ENCODE peak calls at places on chromosomes 11 and 22, in nine cellular contexts. T is CD8-positive, alpha-beta T cell; K is cardiac fibroblast; A is transverse colon; Q is heart right ventricle; Z is chondrocyte; P is GM12865; R is cardiac muscle cell; B is PC-9. F is an unnamed sample.

GRCh38 chr22:20052309-20053250 is 27.5 kb upstream of the DGCR8 start:
- DNase-seq in B (no peak), Q (no peak), Z (no peak), P (no peak), R (no peak), A (peak; percentile 83), K (no peak), T (no peak), F (no peak)

GRCh38 chr22:48945621-48946458 is 881.8 kb downstream of the BRD1 start:
- DNase-seq in A (peak; percentile 3), K (no peak), R (no peak), T (no peak), P (no peak), Q (no peak), Z (peak; percentile 75), B (no peak), F (no peak)

GRCh38 chr11:64379817-64380709 is 21.1 kb downstream of the RPS6KA4 start:
- DNase-seq in P (no peak), T (no peak), Q (no peak), B (no peak), K (no peak), Z (no peak), R (peak; percentile 47), A (no peak), F (no peak)

GRCh38 chr22:31344369-31345330 is 1.5 kb downstream of the PATZ1 start:
- DNase-seq in P (peak; percentile 39), T (no peak), K (peak; percentile 40), R (peak; percentile 5), Z (no peak), A (peak; percentile 64), Q (peak; percentile 19), B (no peak), F (peak; percentile 35)

GRCh38 chr22:26656896-26657851 is at the start of gene MIAT:
- DNase-seq in Z (no peak), P (peak; percentile 63), T (peak; percentile 48), K (peak; percentile 23), R (no peak), Q (no peak), A (peak; percentile 64), B (no peak), F (peak; percentile 86)

GRCh38 chr11:131982154-131982553 is 611.7 kb downstream of the NTM start:
- DNase-seq in T (no peak), K (no peak), Z (no peak), B (no peak), P (no peak), A (no peak), Q (no peak), R (no peak), F (no peak)

GRCh38 chr11:74720596-74721478 is 10.4 kb downstream of the CHRDL2 start:
- DNase-seq in T (no peak), K (peak; percentile 29), A (peak; percentile 72), R (no peak), P (no peak), Z (no peak), Q (peak; percentile 58), B (no peak), F (no peak)

GRCh38 chr11:75279273-75279672 is 38.7 kb downstream of the TPBGL start:
- DNase-seq in Z (no peak), K (no peak), Q (no peak), R (peak; percentile 30), T (no peak), B (no peak), A (no peak), P (no peak), F (no peak)

DNA sequence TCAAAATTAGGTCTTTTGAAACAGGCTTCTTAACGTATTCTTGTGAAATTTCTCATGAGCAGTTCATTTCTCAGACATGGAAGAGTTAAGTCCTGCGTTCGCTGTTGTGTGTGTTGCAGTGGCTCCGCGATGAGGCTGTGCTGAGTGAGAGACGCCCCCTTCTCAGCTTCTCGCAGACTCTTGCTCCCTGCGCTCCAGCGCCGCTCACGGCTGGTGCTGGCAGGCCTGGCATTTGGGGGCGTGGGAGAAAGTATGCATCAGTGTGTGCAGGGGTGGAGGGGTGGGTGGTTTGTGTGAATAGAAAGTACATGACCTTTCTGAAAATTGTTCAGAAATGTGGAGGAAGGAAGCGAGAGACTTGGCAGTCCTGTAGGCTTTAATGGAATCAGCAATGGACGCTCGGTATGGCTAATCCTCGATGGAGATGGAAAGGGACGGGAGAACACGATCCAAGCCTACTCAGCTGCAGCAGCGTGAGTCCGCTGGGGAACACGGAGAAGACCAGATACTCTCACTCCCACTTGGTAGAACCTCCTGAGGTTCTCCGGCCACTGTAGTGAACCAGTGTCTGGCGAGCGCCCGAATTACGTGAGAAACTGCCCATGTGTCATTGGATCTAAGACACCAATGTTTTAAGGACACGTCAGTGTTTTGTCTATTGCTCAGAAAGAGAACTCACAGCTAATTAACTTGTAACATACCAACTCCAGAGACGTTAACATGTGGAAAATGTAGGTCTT is 5.9 kb downstream of the TAB1 start:
- DNase-seq in Z (peak; percentile 68), B (no peak), A (no peak), P (no peak), T (no peak), Q (no peak), K (peak; percentile 69), R (peak; percentile 19), F (no peak)
- TF ChIP-seq CTCF in Z (no peak), B (no peak), A (no peak), P (no peak), T (no peak), Q (no peak), K (peak; percentile 37), R (peak; percentile 34), F (no peak)

GRCh38 chr11:2930705-2931415 is 1.6 kb upstream of the PHLDA2 start:
- DNase-seq in T (no peak), R (peak; percentile 72), P (peak; percentile 76), A (peak; percentile 93), Q (peak; percentile 44), K (peak; percentile 51), B (peak; percentile 72), Z (peak; percentile 94), F (peak; percentile 85)

GRCh38 chr11:2931416-2931746 is 2.2 kb upstream of the PHLDA2 start:
- DNase-seq in A (no peak), Z (no peak), B (no peak), K (no peak), T (no peak), R (no peak), P (no peak), Q (no peak), F (no peak)

GRCh38 chr11:2928605-2929510 is at the start of gene PHLDA2:
- DNase-seq in A (peak; percentile 73), T (peak; percentile 22), Z (peak; percentile 81), Q (peak; percentile 39), P (peak; percentile 54), B (no peak), R (peak; percentile 52), K (peak; percentile 82), F (peak; percentile 75)

GRCh38 chr11:2929511-2929879 is 275 bp upstream of the PHLDA2 start:
- DNase-seq in Z (peak; percentile 90), R (no peak), T (no peak), B (peak; percentile 61), K (peak; percentile 76), P (peak; percentile 32), A (peak; percentile 88), Q (no peak), F (peak; percentile 80)

DNA sequence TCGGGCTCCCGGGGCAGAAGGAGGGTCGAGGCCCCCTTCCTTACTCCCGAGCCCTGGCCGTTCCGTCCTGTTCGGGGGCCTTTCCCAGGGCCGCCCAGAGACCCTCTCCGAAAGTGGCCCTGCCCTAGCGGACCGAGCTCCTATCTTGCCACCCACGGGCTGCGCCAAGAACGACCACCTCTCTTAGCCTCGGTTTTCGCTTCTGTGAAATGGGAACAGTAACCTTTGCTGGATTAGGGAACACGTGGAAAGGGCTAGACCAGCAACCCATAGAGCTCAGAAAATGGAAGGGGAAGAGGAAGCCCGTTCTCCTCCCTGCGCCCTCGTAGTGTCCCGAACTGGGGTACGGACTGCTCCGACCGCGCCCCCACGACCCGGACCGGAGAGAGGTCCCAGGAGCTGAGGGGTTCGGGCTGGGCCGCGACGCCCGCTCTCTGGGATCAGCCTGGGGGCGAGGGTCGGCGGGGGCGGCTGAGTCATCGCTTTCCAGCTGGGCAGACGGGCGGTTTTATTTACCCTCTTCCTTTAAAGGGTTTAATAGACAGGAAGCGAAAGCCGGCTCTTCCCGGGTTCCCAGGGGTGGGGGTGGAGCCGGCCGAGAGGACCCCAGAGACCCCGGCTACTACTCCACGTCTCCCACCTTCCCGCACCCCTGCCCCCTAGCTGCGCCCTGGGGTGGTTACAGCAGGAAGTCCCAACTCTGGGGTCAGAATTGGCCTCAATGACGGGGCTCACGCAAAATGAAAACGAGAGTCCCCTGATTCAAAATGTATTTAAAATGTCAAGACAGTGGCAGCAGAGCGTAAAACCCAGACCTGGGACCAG is 872 bp upstream of the PHLDA2 start:
- DNase-seq in Z (peak; percentile 91), T (no peak), A (peak; percentile 79), Q (no peak), B (peak; percentile 60), R (no peak), K (peak; percentile 53), P (peak; percentile 76), F (peak; percentile 89)
- TF ChIP-seq CTCF in Z (no peak), T (peak; percentile 46), A (no peak), Q (no peak), B (no peak), R (peak; percentile 53), K (peak; percentile 55), P (peak; percentile 58), F (peak; percentile 52)

GRCh38 chr22:43092085-43092484 is 2.9 kb upstream of the TTLL1 start:
- DNase-seq in K (no peak), B (peak; percentile 34), P (no peak), R (no peak), Z (no peak), T (no peak), Q (no peak), A (no peak), F (no peak)

GRCh38 chr22:43090130-43090789 is 1.1 kb upstream of the TTLL1 start:
- DNase-seq in B (peak; percentile 80), A (peak; percentile 47), K (peak; percentile 89), T (peak; percentile 14), R (no peak), Q (peak; percentile 62), P (peak; percentile 87), Z (no peak), F (peak; percentile 87)

GRCh38 chr22:43088616-43088978 is 594 bp downstream of the TTLL1 start:
- DNase-seq in P (no peak), B (no peak), T (no peak), A (no peak), Q (no peak), Z (no peak), R (no peak), K (no peak), F (no peak)

GRCh38 chr22:43085658-43086606 is 3.3 kb downstream of the TTLL1 start:
- DNase-seq in Q (peak; percentile 29), P (peak; percentile 82), T (no peak), K (no peak), Z (no peak), B (no peak), R (peak; percentile 45), A (peak; percentile 43), F (peak; percentile 71)

GRCh38 chr22:43088979-43089717 is at the start of gene TTLL1:
- DNase-seq in A (peak; percentile 93), K (peak; percentile 85), Q (peak; percentile 88), T (peak; percentile 79), P (peak; percentile 94), R (peak; percentile 94), B (peak; percentile 85), Z (no peak), F (peak; percentile 95)
- TF ChIP-seq CTCF in A (peak; percentile 28), K (peak; percentile 11), Q (no peak), T (no peak), P (no peak), R (no peak), B (no peak), Z (peak; percentile 35), F (no peak)

DNA sequence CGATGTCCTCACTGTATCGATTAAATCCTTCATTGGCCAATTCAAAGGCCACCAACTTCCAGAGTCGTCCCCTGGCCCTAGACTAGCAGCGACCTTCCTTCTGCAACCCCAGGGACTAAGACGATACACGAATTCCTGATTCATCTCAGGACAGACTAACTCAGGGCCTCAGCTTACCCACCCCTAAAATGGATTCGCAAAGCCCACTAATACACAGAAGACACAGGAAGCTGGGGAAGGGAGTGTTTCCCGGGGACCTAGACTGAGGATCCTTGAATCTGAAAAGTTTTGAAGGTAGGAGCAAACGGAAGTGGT is 509 bp downstream of the LAMTOR1 start:
- DNase-seq in B (no peak), A (no peak), T (no peak), Z (no peak), R (no peak), Q (no peak), P (no peak), K (no peak), F (no peak)
- TF ChIP-seq CTCF in B (no peak), A (no peak), T (no peak), Z (no peak), R (no peak), Q (no peak), P (no peak), K (no peak), F (no peak)

F was measured in GM13977.